ENCODE peak calls at places on chromosomes 5 and 9, in five cellular contexts. Y, O, M, G and N are unnamed samples.

GRCh38 chr5:42423285-42424152 is at the start of gene GHR:
- DNase-seq in M (peak; percentile 80), G (peak; percentile 97), O (peak; percentile 88), Y (peak; percentile 66), N (peak; percentile 85)

GRCh38 chr9:88007291-88007650 is 32.9 kb upstream of the CDK20 start:
- DNase-seq in O (no peak), G (no peak), M (no peak), Y (peak; percentile 59), N (no peak)

GRCh38 chr9:98333703-98334582 is 78.5 kb upstream of the TBC1D2 start:
- DNase-seq in Y (no peak), M (no peak), O (peak; percentile 86), G (peak; percentile 76), N (no peak)

GRCh38 chr9:121786543-121786948 is 135.1 kb downstream of the DAB2IP start:
- DNase-seq in Y (no peak), M (no peak), G (no peak), O (no peak), N (no peak)

GRCh38 chr5:151896041-151896691 is 28.5 kb downstream of the GLRA1 start:
- DNase-seq in M (no peak), Y (no peak), G (peak; percentile 11), O (peak; percentile 30), N (no peak)

GRCh38 chr5:77560677-77561263 is 68.7 kb upstream of the WDR41 start:
- DNase-seq in M (no peak), G (peak; percentile 82), Y (peak; percentile 9), O (peak; percentile 59), N (peak; percentile 47)

GRCh38 chr5:6728011-6728794 is 15.0 kb downstream of the TENT4A start:
- DNase-seq in Y (peak; percentile 79), G (no peak), M (no peak), O (no peak), N (peak; percentile 82)

GRCh38 chr5:175226506-175226905 is 217.5 kb downstream of the DRD1 start:
- DNase-seq in O (no peak), Y (no peak), G (no peak), M (no peak), N (no peak)

GRCh38 chr5:132873119-132873929 is at the start of gene LEAP2:
- DNase-seq in G (no peak), Y (no peak), M (no peak), O (no peak), N (no peak)

GRCh38 chr5:79990598-79991507 is at the start of gene MTX3:
- DNase-seq in Y (peak; percentile 79), M (peak; percentile 85), O (peak; percentile 77), G (peak; percentile 87), N (peak; percentile 79)

GRCh38 chr9:34454571-34455065 is 3.8 kb downstream of the FAM219A start:
- DNase-seq in G (peak; percentile 75), O (peak; percentile 50), M (peak; percentile 33), Y (no peak), N (no peak)

GRCh38 chr9:127983847-127984289 is 3.1 kb upstream of the EEIG1 start:
- DNase-seq in M (no peak), Y (peak; percentile 71), O (no peak), G (no peak), N (no peak)

GRCh38 chr9:111065414-111065813 is 27.1 kb upstream of the LPAR1 start:
- DNase-seq in G (no peak), O (no peak), M (no peak), Y (no peak), N (no peak)

GRCh38 chr5:166117062-166117743 is 2174.2 kb upstream of the WWC1 start:
- DNase-seq in Y (no peak), G (no peak), M (no peak), O (no peak), N (no peak)

GRCh38 chr5:122458278-122458872 is 146.3 kb downstream of the SNCAIP start:
- DNase-seq in O (peak; percentile 16), G (peak; percentile 52), M (no peak), Y (peak; percentile 9), N (no peak)

GRCh38 chr9:83304686-83305085 is 233.5 kb downstream of the FRMD3 start:
- DNase-seq in G (no peak), M (peak; percentile 88), Y (no peak), O (peak; percentile 54), N (peak; percentile 81)